ENCODE peak calls at places on chromosomes 5 and 9, in six cellular contexts. H, D, S, C, I and O are unnamed samples.

GRCh38 chr5:137629646-137630045 is 106.2 kb downstream of the KLHL3 start:
- DNase-seq in C (peak; percentile 72), I (peak; percentile 61), D (no peak), H (peak; percentile 75), S (peak; percentile 25), O (no peak)

GRCh38 chr5:74252033-74252430 is 388.5 kb downstream of the ENC1 start:
- DNase-seq in H (no peak), C (no peak), I (no peak), D (no peak), S (no peak), O (no peak)

GRCh38 chr5:73739650-73740049 is 113.7 kb downstream of the ARHGEF28 start:
- DNase-seq in S (no peak), D (no peak), H (no peak), C (no peak), I (no peak), O (no peak)

GRCh38 chr5:157137691-157138090 is 5.0 kb downstream of the MED7 start:
- DNase-seq in H (no peak), C (no peak), S (no peak), D (no peak), I (no peak), O (no peak)

GRCh38 chr5:61578858-61579503 is 246.9 kb downstream of the ZSWIM6 start:
- DNase-seq in S (no peak), C (no peak), D (no peak), I (no peak), H (no peak), O (no peak)

GRCh38 chr9:32508728-32509127 is 17.3 kb downstream of the RIGI start:
- DNase-seq in C (no peak), I (no peak), H (no peak), D (no peak), S (no peak), O (no peak)

GRCh38 chr9:36731576-36731975 is 158.9 kb downstream of the MELK start:
- DNase-seq in I (no peak), H (no peak), C (no peak), S (no peak), D (peak; percentile 54), O (peak; percentile 50)

GRCh38 chr9:113520109-113520642 is 56.6 kb downstream of the RGS3 start:
- DNase-seq in C (no peak), I (no peak), S (no peak), H (no peak), D (no peak), O (no peak)

GRCh38 chr5:115068239-115069086 is 101.2 kb downstream of the TRIM36 start:
- DNase-seq in D (no peak), I (no peak), H (no peak), C (no peak), S (no peak), O (no peak)

GRCh38 chr5:180669661-180670060 is 20.3 kb upstream of the FLT4 start:
- DNase-seq in C (no peak), H (no peak), D (no peak), S (no peak), I (no peak), O (no peak)

GRCh38 chr5:62268239-62268638 is 37.8 kb upstream of the KIF2A start:
- DNase-seq in C (no peak), S (no peak), D (no peak), I (no peak), H (no peak), O (no peak)

GRCh38 chr9:128438343-128439109 is 17.3 kb upstream of the ODF2 start:
- DNase-seq in D (peak; percentile 56), C (peak; percentile 89), H (peak; percentile 87), I (peak; percentile 81), S (peak; percentile 93), O (peak; percentile 92)

GRCh38 chr9:118643118-118643517 is 726.1 kb downstream of the BRINP1 start:
- DNase-seq in C (no peak), H (peak; percentile 3), I (no peak), S (no peak), D (no peak), O (no peak)

GRCh38 chr5:158718738-158719505 is 380.8 kb downstream of the EBF1 start:
- DNase-seq in H (no peak), S (no peak), I (no peak), C (no peak), D (no peak), O (no peak)

GRCh38 chr5:72604111-72604792 is 97.0 kb upstream of the ZNF366 start:
- DNase-seq in I (no peak), D (no peak), C (no peak), H (no peak), S (no peak), O (no peak)

GRCh38 chr5:6319116-6319515 is 59.2 kb downstream of the MED10 start:
- DNase-seq in H (no peak), S (no peak), I (no peak), C (no peak), D (no peak), O (no peak)

GRCh38 chr5:111734013-111734412 is 23.0 kb downstream of the NREP start:
- DNase-seq in C (no peak), I (no peak), D (no peak), S (no peak), H (no peak), O (no peak)

GRCh38 chr9:1995084-1995483 is 20.1 kb upstream of the SMARCA2 start:
- DNase-seq in D (no peak), I (no peak), H (no peak), S (no peak), C (no peak), O (no peak)

GRCh38 chr5:102858808-102859207 is 103.7 kb downstream of the PAM start:
- DNase-seq in C (no peak), S (no peak), H (peak; percentile 8), I (no peak), D (no peak), O (no peak)

GRCh38 chr9:36862206-36863145 is 171.6 kb downstream of the PAX5 start:
- DNase-seq in S (peak; percentile 60), H (peak; percentile 79), I (no peak), D (no peak), C (peak; percentile 73), O (no peak)

GRCh38 chr5:34059997-34060396 is 17.0 kb upstream of the C1QTNF3 start:
- DNase-seq in H (no peak), S (no peak), C (no peak), I (no peak), D (no peak), O (no peak)

GRCh38 chr5:9498541-9499497 is 47.1 kb downstream of the SEMA5A start:
- DNase-seq in D (no peak), H (no peak), C (peak; percentile 17), I (no peak), S (no peak), O (no peak)

GRCh38 chr5:180142008-180142803 is 66.8 kb downstream of the RASGEF1C start:
- DNase-seq in I (no peak), H (no peak), S (no peak), D (no peak), C (no peak), O (no peak)

GRCh38 chr5:92713361-92713875 is 867.6 kb downstream of the NR2F1-AS1 start:
- DNase-seq in S (no peak), C (no peak), D (no peak), H (no peak), I (no peak), O (no peak)

GRCh38 chr5:180810210-180811011 is 7.8 kb upstream of the MGAT1 start:
- DNase-seq in D (peak; percentile 81), S (peak; percentile 95), I (peak; percentile 99), H (peak; percentile 99), C (peak; percentile 96), O (peak; percentile 99)

GRCh38 chr5:132439521-132440206 is 50.9 kb downstream of the IRF1 start:
- DNase-seq in I (no peak), H (peak; percentile 82), D (peak; percentile 83), S (no peak), C (no peak), O (no peak)

GRCh38 chr9:95091574-95091970 is 225.9 kb downstream of the FANCC start:
- DNase-seq in D (no peak), I (no peak), H (peak; percentile 69), C (no peak), S (no peak), O (no peak)

GRCh38 chr5:88438006-88438405 is 169.4 kb upstream of the TMEM161B start:
- DNase-seq in S (no peak), I (no peak), C (no peak), D (no peak), H (peak; percentile 4), O (no peak)